ENCODE peak calls at places on chromosomes 1 and 21, in six cellular contexts. U is kidney; Q is CD4-positive, alpha-beta memory T cell; W is body of pancreas; O is upper lobe of right lung; E is heart right ventricle. X is an unnamed sample.

GRCh38 chr1:147177611-147178370 is 5.5 kb upstream of the PRKAB2 start:
- DNase-seq in U (peak; percentile 80), Q (no peak), W (no peak), O (no peak), E (no peak), X (peak; percentile 19)

GRCh38 chr1:89369331-89369730 is 5.5 kb downstream of the GBP6 start:
- DNase-seq in U (no peak), Q (no peak), W (no peak), O (no peak), E (no peak), X (no peak)

GRCh38 chr1:182330303-182330702 is 61.3 kb downstream of the GLUL start:
- DNase-seq in U (no peak), Q (peak; percentile 0), W (peak; percentile 25), O (no peak), E (no peak), X (peak; percentile 42)

GRCh38 chr1:46687095-46687659 is 15.5 kb downstream of the TEX38 start:
- DNase-seq in U (peak; percentile 82), Q (no peak), W (peak; percentile 83), O (peak; percentile 84), E (peak; percentile 79), X (peak; percentile 75)

GRCh38 chr1:158199840-158200239 is 19.1 kb downstream of the CD1D start:
- DNase-seq in U (no peak), Q (no peak), W (no peak), O (no peak), E (no peak), X (no peak)

GRCh38 chr1:33310702-33311101 is 10.2 kb downstream of the A3GALT2 start:
- DNase-seq in U (peak; percentile 54), Q (no peak), W (no peak), O (peak; percentile 26), E (no peak), X (no peak)

GRCh38 chr1:229068266-229069043 is 202.5 kb upstream of the RAB4A start:
- DNase-seq in U (no peak), Q (no peak), W (no peak), O (no peak), E (peak; percentile 41), X (no peak)

GRCh38 chr1:196105901-196106300 is 502.3 kb downstream of the KCNT2 start:
- DNase-seq in U (no peak), Q (no peak), W (no peak), O (no peak), E (no peak), X (no peak)

GRCh38 chr1:179016694-179017382 is 8.9 kb upstream of the FAM20B start:
- DNase-seq in U (peak; percentile 95), Q (no peak), W (peak; percentile 65), O (peak; percentile 92), E (peak; percentile 81), X (peak; percentile 70)

GRCh38 chr1:2056955-2057590 is 6.9 kb downstream of the PRKCZ start:
- DNase-seq in U (no peak), Q (no peak), W (no peak), O (no peak), E (no peak), X (no peak)
- H3K4me1 ChIP-seq in U (peaks cover 2% of the 10 kb centered on the region), Q (no peaks in the 10 kb centered on the region), W (peaks cover under 1% of the 10 kb centered on the region), O (no peaks in the 10 kb centered on the region), E (no peaks in the 10 kb centered on the region), X (no peaks in the 10 kb centered on the region)

DNA sequence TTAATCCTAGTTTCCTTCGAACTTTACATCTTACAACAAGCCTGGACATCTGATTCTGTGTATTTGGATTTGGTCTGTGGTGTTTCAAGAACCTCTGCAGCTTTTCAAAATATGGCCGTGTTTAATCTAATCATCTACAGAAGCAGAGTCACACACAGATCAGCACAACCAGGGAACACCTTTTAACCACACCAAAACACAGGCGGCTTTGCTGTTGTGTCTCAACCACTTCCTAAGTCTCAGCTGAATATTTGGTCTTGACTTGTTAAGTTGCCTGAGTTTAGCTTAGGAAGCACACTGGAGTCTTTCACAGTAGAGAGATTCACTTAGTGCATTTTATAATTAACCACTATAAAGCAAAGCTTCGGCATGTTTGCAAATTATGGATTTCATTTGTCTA is 17.1 kb downstream of the ADAMTS5 start:
- DNase-seq in U (no peak), Q (no peak), W (no peak), O (no peak), E (no peak), X (no peak)
- H3K9me3 ChIP-seq in U (no peaks in the 10 kb centered on the region), Q (no peaks in the 10 kb centered on the region), W (no peaks in the 10 kb centered on the region), O (no peaks in the 10 kb centered on the region), E (no peaks in the 10 kb centered on the region), X (no peaks in the 10 kb centered on the region)

GRCh38 chr1:221556435-221556834 is 185.5 kb downstream of the DUSP10 start:
- DNase-seq in U (no peak), Q (no peak), W (no peak), O (no peak), E (no peak), X (no peak)
- H3K27ac ChIP-seq in U (no peak overlapping the region), Q (no peak overlapping the region), W (no peak overlapping the region), O (no peak overlapping the region), E (no peak overlapping the region), X (no peak overlapping the region)

DNA sequence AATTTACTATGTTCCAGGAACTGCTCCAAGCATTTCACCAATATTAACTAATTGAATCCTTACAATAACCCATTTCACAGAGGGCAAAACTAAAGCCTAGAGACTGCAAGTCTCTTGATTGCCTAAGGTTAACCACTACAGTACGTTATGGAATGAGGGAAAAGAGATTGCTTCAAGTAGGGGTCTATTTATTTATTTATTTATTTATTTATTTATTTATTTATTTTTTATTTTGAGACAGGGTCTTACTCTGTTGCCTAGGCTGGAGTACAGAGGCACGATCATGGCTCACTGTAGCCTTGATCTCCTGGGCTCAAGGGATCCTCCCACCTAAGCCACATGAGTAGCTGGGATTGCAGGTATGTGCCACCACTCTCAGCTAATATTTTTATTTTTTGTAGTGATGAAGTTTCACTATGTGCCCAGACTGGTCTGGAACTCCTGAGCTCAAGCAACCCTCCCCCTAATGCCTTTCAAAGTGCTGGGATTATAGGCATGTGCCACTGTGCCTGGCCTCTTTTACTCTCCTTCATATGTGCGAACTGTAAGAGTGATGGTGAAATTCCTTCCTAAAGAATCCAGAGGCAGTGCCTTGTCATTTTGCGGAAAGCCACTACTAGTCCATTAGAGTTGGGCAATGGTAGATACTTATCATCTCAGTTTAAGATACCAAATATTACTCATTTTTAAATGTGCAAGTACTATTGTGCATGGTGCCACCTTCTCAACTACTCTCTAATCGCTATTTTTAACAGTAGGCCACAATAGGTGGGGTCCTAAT is 65.7 kb upstream of the CYP2J2 start:
- DNase-seq in U (no peak), Q (no peak), W (no peak), O (no peak), E (no peak), X (no peak)
- H3K4me1 ChIP-seq in U (no peaks in the 10 kb centered on the region), Q (no peaks in the 10 kb centered on the region), W (no peaks in the 10 kb centered on the region), O (no peaks in the 10 kb centered on the region), E (no peaks in the 10 kb centered on the region), X (no peaks in the 10 kb centered on the region)

GRCh38 chr1:42239555-42239954 is 75.0 kb upstream of the GUCA2A start:
- DNase-seq in U (no peak), Q (no peak), W (no peak), O (no peak), E (no peak), X (no peak)
- H3K9me3 ChIP-seq in U (peaks cover 14% of the 10 kb centered on the region), Q (no peaks in the 10 kb centered on the region), W (peaks cover 5% of the 10 kb centered on the region), O (no peaks in the 10 kb centered on the region), E (no peaks in the 10 kb centered on the region), X (no peaks in the 10 kb centered on the region)